ENCODE peak calls at places on chromosomes 12 and 14, in four cellular contexts. G, S, F and W are unnamed samples.

GRCh38 chr12:30796508-30796780 is 41.7 kb upstream of the CAPRIN2 start:
- DNase-seq in G (no peak), S (no peak), F (peak; percentile 77), W (peak; percentile 8)

GRCh38 chr14:54818201-54819133 is 84.2 kb downstream of the GCH1 start:
- DNase-seq in G (no peak), S (peak; percentile 69), F (peak; percentile 83), W (no peak)

GRCh38 chr12:115472852-115473251 is 788.9 kb upstream of the TBX3 start:
- DNase-seq in G (no peak), S (peak; percentile 15), F (no peak), W (no peak)

GRCh38 chr12:31280183-31280582 is 45.8 kb downstream of the SINHCAF start:
- DNase-seq in G (no peak), S (no peak), F (no peak), W (no peak)

GRCh38 chr14:58821421-58821820 is 183.7 kb downstream of the DACT1 start:
- DNase-seq in G (no peak), S (no peak), F (no peak), W (no peak)

GRCh38 chr12:112102127-112102526 is 6.5 kb downstream of the NAA25 start:
- DNase-seq in G (no peak), S (no peak), F (no peak), W (no peak)

GRCh38 chr12:125381373-125381772 is 316.1 kb downstream of the AACS start:
- DNase-seq in G (no peak), S (no peak), F (no peak), W (no peak)

GRCh38 chr12:113207621-113208040 is 13.6 kb upstream of the TPCN1 start:
- DNase-seq in G (no peak), S (no peak), F (no peak), W (no peak)

GRCh38 chr12:47886471-47887240 is 18.1 kb downstream of the VDR start:
- DNase-seq in G (no peak), S (no peak), F (peak; percentile 51), W (peak; percentile 10)

GRCh38 chr12:26668847-26669246 is 164.1 kb downstream of the ITPR2 start:
- DNase-seq in G (no peak), S (no peak), F (peak; percentile 73), W (no peak)

GRCh38 chr14:21308479-21309237 is 28.8 kb downstream of the RPGRIP1 start:
- DNase-seq in G (no peak), S (no peak), F (peak; percentile 94), W (peak; percentile 80)

GRCh38 chr14:24398943-24399801 is at the start of gene NYNRIN:
- DNase-seq in G (no peak), S (no peak), F (peak; percentile 13), W (peak; percentile 10)

GRCh38 chr12:28191018-28191595 is 851 bp downstream of the CCDC91 start:
- DNase-seq in G (no peak), S (no peak), F (peak; percentile 47), W (no peak)

GRCh38 chr14:104998801-104999200 is 13.2 kb downstream of the CLBA1 start:
- DNase-seq in G (no peak), S (no peak), F (no peak), W (no peak)

GRCh38 chr12:120230326-120230973 is 29.5 kb upstream of the RPLP0 start:
- DNase-seq in G (peak; percentile 94), S (no peak), F (peak; percentile 98), W (no peak)